ENCODE peak calls at places on chromosomes 13 and 19, in six cellular contexts. T is cardiac muscle cell, I is A549, Z is uterus, A is fibroblast of lung, E is mammary epithelial cell. X is an unnamed sample.

GRCh38 chr19:45852145-45852750 is 10.7 kb downstream of the SYMPK start:
- DNase-seq in I (no peak), A (peak; percentile 40), E (no peak), Z (no peak), T (no peak), X (peak; percentile 34)

GRCh38 chr19:50694815-50695145 is 24.8 kb downstream of the SHANK1 start:
- DNase-seq in E (no peak), T (no peak), I (no peak), A (no peak), Z (no peak), X (no peak)

GRCh38 chr13:79314652-79315051 is 91.4 kb downstream of the RBM26 start:
- DNase-seq in Z (no peak), A (no peak), I (no peak), E (no peak), T (no peak), X (no peak)

GRCh38 chr19:2503521-2504109 is 27.7 kb downstream of the GADD45B start:
- DNase-seq in Z (no peak), I (no peak), T (peak; percentile 45), E (peak; percentile 84), A (peak; percentile 85), X (peak; percentile 84)

GRCh38 chr19:1410136-1410786 is 2.9 kb downstream of the DAZAP1 start:
- DNase-seq in E (no peak), Z (no peak), I (no peak), T (no peak), A (peak; percentile 76), X (no peak)

GRCh38 chr13:30908416-30908980 is 2.4 kb downstream of the MEDAG start:
- DNase-seq in E (no peak), T (no peak), I (no peak), A (peak; percentile 82), Z (peak; percentile 82), X (no peak)

GRCh38 chr13:76300688-76301087 is 585.5 kb downstream of the KCTD12 start:
- DNase-seq in A (no peak), Z (no peak), E (peak; percentile 2), I (no peak), T (no peak), X (no peak)

GRCh38 chr19:5960005-5961001 is 17.6 kb downstream of the RANBP3 start:
- DNase-seq in I (no peak), A (no peak), T (peak; percentile 89), E (no peak), Z (no peak), X (no peak)

GRCh38 chr19:2973229-2973628 is 4.1 kb upstream of the TLE6 start:
- DNase-seq in T (no peak), I (no peak), E (no peak), Z (peak; percentile 87), A (no peak), X (no peak)

GRCh38 chr19:3743486-3743885 is 18.0 kb downstream of the APBA3 start:
- DNase-seq in I (no peak), Z (no peak), E (no peak), T (no peak), A (no peak), X (peak; percentile 35)

GRCh38 chr19:3801412-3802096 is 15.4 kb upstream of the MATK start:
- DNase-seq in I (no peak), T (peak; percentile 32), A (peak; percentile 26), E (peak; percentile 24), Z (no peak), X (peak; percentile 36)

GRCh38 chr19:3503036-3503572 is 2.6 kb upstream of the DOHH start:
- DNase-seq in Z (no peak), T (no peak), E (no peak), A (peak; percentile 45), I (no peak), X (no peak)

GRCh38 chr13:73304442-73304841 is 245.6 kb downstream of the KLF5 start:
- DNase-seq in T (no peak), E (no peak), A (no peak), Z (no peak), I (no peak), X (no peak)

GRCh38 chr19:30145467-30145866 is 203.4 kb downstream of the URI1 start:
- DNase-seq in A (no peak), Z (no peak), E (no peak), T (no peak), I (no peak), X (no peak)

GRCh38 chr13:99661791-99662190 is 160.5 kb downstream of the TM9SF2 start:
- DNase-seq in A (no peak), E (no peak), Z (no peak), I (no peak), T (no peak), X (no peak)

GRCh38 chr13:51241720-51242119 is 19.5 kb downstream of the FAM124A start:
- DNase-seq in E (no peak), A (no peak), Z (peak; percentile 77), T (no peak), I (no peak), X (no peak)

GRCh38 chr19:7681336-7682174 is 922 bp downstream of the TRAPPC5 start:
- DNase-seq in A (peak; percentile 60), T (peak; percentile 75), E (peak; percentile 55), Z (peak; percentile 64), I (peak; percentile 79), X (peak; percentile 75)

GRCh38 chr13:105598551-105598950 is 936.9 kb downstream of the EFNB2 start:
- DNase-seq in I (no peak), T (no peak), E (peak; percentile 8), A (peak; percentile 90), Z (no peak), X (no peak)

GRCh38 chr13:102136735-102137296 is 265.0 kb downstream of the FGF14 start:
- DNase-seq in E (no peak), T (no peak), Z (no peak), I (no peak), A (peak; percentile 21), X (no peak)

GRCh38 chr13:102139626-102140025 is 262.2 kb downstream of the FGF14 start:
- DNase-seq in T (no peak), Z (no peak), I (no peak), E (no peak), A (no peak), X (no peak)

GRCh38 chr13:102141625-102142472 is 260.0 kb downstream of the FGF14 start:
- DNase-seq in Z (no peak), E (no peak), A (peak; percentile 23), T (peak; percentile 23), I (peak; percentile 1), X (peak; percentile 22)

GRCh38 chr13:102142473-102142826 is 259.4 kb downstream of the FGF14 start:
- DNase-seq in A (no peak), I (no peak), Z (no peak), E (no peak), T (no peak), X (no peak)

GRCh38 chr13:102138635-102139225 is 263.1 kb downstream of the FGF14 start:
- DNase-seq in T (no peak), Z (no peak), E (no peak), I (no peak), A (no peak), X (no peak)
- TF ChIP-seq CTCF in T (no peak), Z (no peak), E (no peak), I (no peak), A (no peak), X (no peak)

GRCh38 chr13:23842406-23842805 is 46.8 kb downstream of the MIPEP start:
- DNase-seq in I (no peak), Z (no peak), A (no peak), T (peak; percentile 36), E (no peak), X (no peak)
- H3K27ac ChIP-seq in I (no peak overlapping the region), Z (no peak overlapping the region), A (no peak overlapping the region), T (no peak overlapping the region), E (no peak overlapping the region), X (no peak overlapping the region)

GRCh38 chr19:55703790-55704215 is 28.8 kb downstream of the EPN1 start:
- DNase-seq in Z (no peak), A (peak; percentile 6), T (no peak), E (no peak), I (no peak), X (peak; percentile 15)
- TF ChIP-seq CTCF in Z (peak; percentile 56), A (peak; percentile 41), T (peak; percentile 56), E (peak; percentile 76), I (no peak), X (peak; percentile 62)

DNA sequence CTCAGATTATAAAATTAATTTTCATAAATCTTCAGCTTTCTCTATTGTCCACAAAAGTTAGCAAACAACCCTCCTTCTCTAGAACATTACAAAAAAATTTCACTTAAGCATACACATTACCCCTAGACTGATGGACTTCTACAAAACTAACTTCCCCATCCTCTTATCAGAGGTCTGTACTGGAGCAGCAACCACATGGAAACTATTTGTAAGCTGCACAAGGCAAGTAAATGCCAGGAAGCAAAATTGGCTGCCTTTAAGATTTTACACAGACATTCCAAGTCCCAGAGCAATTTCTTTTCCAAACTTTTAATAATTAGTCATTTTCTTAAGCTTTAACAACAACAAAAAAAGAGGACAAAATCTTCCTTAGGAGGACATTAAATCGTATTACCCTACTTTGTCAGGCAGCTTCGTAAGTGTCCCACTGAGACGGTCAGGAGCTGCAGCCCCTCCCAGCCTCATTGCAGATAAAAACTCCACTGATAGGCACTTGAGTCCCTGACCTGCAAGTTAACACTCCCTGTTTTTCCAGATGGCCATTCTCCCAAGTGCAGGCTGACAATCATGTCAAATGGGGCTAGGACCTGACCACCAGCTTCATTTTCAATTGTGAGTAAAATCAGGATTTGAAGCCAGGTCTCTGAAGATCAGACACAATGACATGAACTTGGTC is 680.1 kb downstream of the DIAPH3 start:
- DNase-seq in I (no peak), A (peak; percentile 87), Z (no peak), T (peak; percentile 71), E (no peak), X (no peak)
- H3K27ac ChIP-seq in I (no peak overlapping the region), A (no peak overlapping the region), Z (peak overlapping the region; percentile 31), T (peak overlapping the region; percentile 82), E (no peak overlapping the region), X (no peak overlapping the region)

GRCh38 chr13:66618702-66619101 is 611.4 kb downstream of the PCDH9 start:
- DNase-seq in T (peak; percentile 10), A (peak; percentile 46), I (peak; percentile 16), E (peak; percentile 14), Z (no peak), X (peak; percentile 38)
- TF ChIP-seq CTCF in T (peak; percentile 55), A (peak; percentile 23), I (peak; percentile 34), E (peak; percentile 64), Z (no peak), X (peak; percentile 40)

GRCh38 chr13:47835470-47836228 is 165.4 kb downstream of the SUCLA2 start:
- DNase-seq in T (no peak), I (no peak), Z (no peak), E (no peak), A (no peak), X (no peak)
- H3K27ac ChIP-seq in T (no peak overlapping the region), I (no peak overlapping the region), Z (no peak overlapping the region), E (no peak overlapping the region), A (no peak overlapping the region), X (no peak overlapping the region)